ENCODE peak calls at places on chromosomes 4 and X, in nine cellular contexts. R, D, F, Y, P, L, A, C and Z are unnamed samples.

GRCh38 chr4:101104264-101105052 is 242.9 kb downstream of the PPP3CA start:
- DNase-seq in R (no peak), D (no peak), F (no peak), Y (peak), P (no peak), L (no peak), A (no peak), C (peak), Z (no peak)

GRCh38 chr4:23070848-23071570 is 378.3 kb downstream of the GBA3 start:
- DNase-seq in R (no peak), D (no peak), F (no peak), Y (no peak), P (no peak), L (no peak), A (no peak), C (no peak), Z (no peak)

GRCh38 chr4:42568610-42569207 is 88.2 kb downstream of the ATP8A1 start:
- DNase-seq in R (peak), D (peak), F (peak), Y (peak), P (peak), L (peak), A (peak), C (peak), Z (peak)

GRCh38 chr4:128241425-128241913 is 46.1 kb downstream of the PGRMC2 start:
- DNase-seq in R (peak), D (no peak), F (no peak), Y (peak), P (no peak), L (no peak), A (no peak), C (peak), Z (peak)

GRCh38 chr4:48939785-48940184 is 33.2 kb upstream of the OCIAD2 start:
- DNase-seq in R (peak), D (no peak), F (no peak), Y (peak), P (no peak), L (no peak), A (no peak), C (peak), Z (peak)

GRCh38 chr4:117773067-117773946 is 261.0 kb upstream of the NDST3 start:
- DNase-seq in R (no peak), D (no peak), F (no peak), Y (no peak), P (no peak), L (no peak), A (no peak), C (no peak), Z (no peak)

GRCh38 chrX:103716967-103717366 is 6.3 kb downstream of the TMEM31 start:
- DNase-seq in R (no peak), D (no peak), F (no peak), Y (peak), P (no peak), L (no peak), A (no peak), C (peak), Z (peak)

GRCh38 chr4:115376866-115377265 is 263.4 kb upstream of the NDST4 start:
- DNase-seq in R (no peak), D (no peak), F (no peak), Y (no peak), P (no peak), L (no peak), A (no peak), C (no peak), Z (no peak)

GRCh38 chr4:81715335-81715734 is 243.6 kb upstream of the RASGEF1B start:
- DNase-seq in R (no peak), D (no peak), F (no peak), Y (no peak), P (no peak), L (no peak), A (no peak), C (no peak), Z (no peak)

GRCh38 chrX:140157611-140158010 is 192.3 kb upstream of the CXorf66 start:
- DNase-seq in R (peak), D (no peak), F (no peak), Y (peak), P (no peak), L (no peak), A (no peak), C (peak), Z (peak)

GRCh38 chr4:176837176-176837915 is 44.6 kb upstream of the VEGFC start:
- DNase-seq in R (peak), D (no peak), F (no peak), Y (peak), P (no peak), L (no peak), A (no peak), C (no peak), Z (no peak)

GRCh38 chr4:3780347-3781171 is 14.4 kb downstream of the ADRA2C start:
- DNase-seq in R (peak), D (no peak), F (no peak), Y (no peak), P (no peak), L (no peak), A (no peak), C (no peak), Z (no peak)

GRCh38 chrX:153476628-153477027 is 6.3 kb upstream of the HAUS7 start:
- DNase-seq in R (no peak), D (peak), F (no peak), Y (peak), P (no peak), L (no peak), A (no peak), C (no peak), Z (no peak)

GRCh38 chrX:2614911-2615310 is 76.2 kb upstream of the CD99 start:
- DNase-seq in R (peak), D (no peak), F (no peak), Y (peak), P (no peak), L (no peak), A (no peak), C (peak), Z (peak)

GRCh38 chr4:112702892-112703291 is 65.9 kb downstream of the LARP7 start:
- DNase-seq in R (no peak), D (no peak), F (no peak), Y (no peak), P (no peak), L (no peak), A (no peak), C (peak), Z (no peak)

GRCh38 chrX:27987862-27988646 is 6.8 kb upstream of the DCAF8L1 start:
- DNase-seq in R (no peak), D (no peak), F (no peak), Y (no peak), P (no peak), L (no peak), A (no peak), C (no peak), Z (no peak)

GRCh38 chrX:85244411-85245210 is 820 bp downstream of the ZNF711 start:
- DNase-seq in R (peak), D (no peak), F (peak), Y (no peak), P (no peak), L (peak), A (peak), C (no peak), Z (no peak)